ENCODE peak calls at places on chromosomes 16 and 17, in six cellular contexts. One of them, this sample, is unnamed. For H3K27me3 and H3K4me1, the result is how much of the 10 kb centered on the place peaks cover.

GRCh38 chr16:1772362-1772907 is at the start of gene EME2:
- DNase-seq in heart left ventricle: no peak
- DNase-seq in esophagus muscularis mucosa: no peak
- DNase-seq in uterus: no peak
- DNase-seq in stomach: no peak
- DNase-seq in gastrocnemius medialis: no peak
- DNase-seq in this sample: peak

GRCh38 chr16:61313931-61314330 is 722.3 kb downstream of the CDH8 start:
- DNase-seq in heart left ventricle: no peak
- DNase-seq in esophagus muscularis mucosa: no peak
- DNase-seq in uterus: no peak
- DNase-seq in stomach: no peak
- DNase-seq in gastrocnemius medialis: no peak
- DNase-seq in this sample: no peak

GRCh38 chr16:46926470-46927225 is 42.5 kb downstream of the GPT2 start:
- DNase-seq in heart left ventricle: no peak
- DNase-seq in esophagus muscularis mucosa: no peak
- DNase-seq in uterus: no peak
- DNase-seq in stomach: no peak
- DNase-seq in gastrocnemius medialis: no peak
- DNase-seq in this sample: no peak

GRCh38 chr16:2698996-2699750 is 16.9 kb downstream of the KCTD5 start:
- DNase-seq in heart left ventricle: no peak
- DNase-seq in esophagus muscularis mucosa: no peak
- DNase-seq in uterus: no peak
- DNase-seq in stomach: no peak
- DNase-seq in gastrocnemius medialis: peak
- DNase-seq in this sample: peak

GRCh38 chr16:87240211-87241134 is 76.7 kb downstream of the C16orf95 start:
- DNase-seq in heart left ventricle: no peak
- DNase-seq in esophagus muscularis mucosa: no peak
- DNase-seq in uterus: no peak
- DNase-seq in stomach: no peak
- DNase-seq in gastrocnemius medialis: no peak
- DNase-seq in this sample: no peak

GRCh38 chr16:9316615-9317014 is 225.2 kb downstream of the HAPSTR1 start:
- DNase-seq in heart left ventricle: no peak
- DNase-seq in esophagus muscularis mucosa: no peak
- DNase-seq in uterus: no peak
- DNase-seq in stomach: no peak
- DNase-seq in gastrocnemius medialis: no peak
- DNase-seq in this sample: no peak

GRCh38 chr17:67401598-67402504 is 24.8 kb downstream of the PITPNC1 start:
- DNase-seq in heart left ventricle: no peak
- DNase-seq in esophagus muscularis mucosa: no peak
- DNase-seq in uterus: no peak
- DNase-seq in stomach: no peak
- DNase-seq in gastrocnemius medialis: no peak
- DNase-seq in this sample: no peak

GRCh38 chr17:50136096-50136687 is 6.2 kb upstream of the SAMD14 start:
- DNase-seq in heart left ventricle: no peak
- DNase-seq in esophagus muscularis mucosa: no peak
- DNase-seq in uterus: no peak
- DNase-seq in stomach: no peak
- DNase-seq in gastrocnemius medialis: no peak
- DNase-seq in this sample: no peak

GRCh38 chr16:1194665-1195392 is 30.2 kb downstream of the TPSG1 start:
- DNase-seq in heart left ventricle: no peak
- DNase-seq in esophagus muscularis mucosa: no peak
- DNase-seq in uterus: no peak
- DNase-seq in stomach: no peak
- DNase-seq in gastrocnemius medialis: no peak
- DNase-seq in this sample: peak

GRCh38 chr17:59105852-59106462 is 723 bp downstream of the TRIM37 start:
- DNase-seq in heart left ventricle: peak
- DNase-seq in esophagus muscularis mucosa: peak
- DNase-seq in uterus: peak
- DNase-seq in stomach: peak
- DNase-seq in gastrocnemius medialis: peak
- DNase-seq in this sample: peak

GRCh38 chr16:71364306-71364705 is 5.8 kb downstream of the CALB2 start:
- DNase-seq in heart left ventricle: no peak
- DNase-seq in esophagus muscularis mucosa: no peak
- DNase-seq in uterus: no peak
- DNase-seq in stomach: no peak
- DNase-seq in gastrocnemius medialis: no peak
- DNase-seq in this sample: no peak

GRCh38 chr16:27340654-27341053 is 26.9 kb downstream of the IL4R start:
- DNase-seq in heart left ventricle: no peak
- DNase-seq in esophagus muscularis mucosa: no peak
- DNase-seq in uterus: no peak
- DNase-seq in stomach: no peak
- DNase-seq in gastrocnemius medialis: no peak
- DNase-seq in this sample: no peak

GRCh38 chr16:74573622-74574021 is 33.3 kb downstream of the GLG1 start:
- DNase-seq in heart left ventricle: no peak
- DNase-seq in esophagus muscularis mucosa: no peak
- DNase-seq in uterus: no peak
- DNase-seq in stomach: no peak
- DNase-seq in gastrocnemius medialis: no peak
- DNase-seq in this sample: no peak

GRCh38 chr16:68126395-68126794 is 41.2 kb downstream of the NFATC3 start:
- DNase-seq in heart left ventricle: no peak
- DNase-seq in esophagus muscularis mucosa: no peak
- DNase-seq in uterus: no peak
- DNase-seq in stomach: no peak
- DNase-seq in gastrocnemius medialis: no peak
- DNase-seq in this sample: no peak

GRCh38 chr17:46962374-46962790 is 16.7 kb downstream of the RPRML start:
- DNase-seq in heart left ventricle: no peak
- DNase-seq in esophagus muscularis mucosa: no peak
- DNase-seq in uterus: no peak
- DNase-seq in stomach: no peak
- DNase-seq in gastrocnemius medialis: no peak
- DNase-seq in this sample: no peak

GRCh38 chr17:6101706-6102105 is 31.5 kb downstream of the WSCD1 start:
- DNase-seq in heart left ventricle: no peak
- DNase-seq in esophagus muscularis mucosa: no peak
- DNase-seq in uterus: no peak
- DNase-seq in stomach: no peak
- DNase-seq in gastrocnemius medialis: no peak
- DNase-seq in this sample: no peak

GRCh38 chr17:6098466-6099180 is 28.4 kb downstream of the WSCD1 start:
- DNase-seq in heart left ventricle: peak
- DNase-seq in esophagus muscularis mucosa: no peak
- DNase-seq in uterus: peak
- DNase-seq in stomach: no peak
- DNase-seq in gastrocnemius medialis: peak
- DNase-seq in this sample: peak

GRCh38 chr17:6099492-6099891 is 29.3 kb downstream of the WSCD1 start:
- DNase-seq in heart left ventricle: no peak
- DNase-seq in esophagus muscularis mucosa: no peak
- DNase-seq in uterus: no peak
- DNase-seq in stomach: no peak
- DNase-seq in gastrocnemius medialis: no peak
- DNase-seq in this sample: no peak

GRCh38 chr17:6100891-6101290 is 30.7 kb downstream of the WSCD1 start:
- DNase-seq in heart left ventricle: no peak
- DNase-seq in esophagus muscularis mucosa: no peak
- DNase-seq in uterus: no peak
- DNase-seq in stomach: no peak
- DNase-seq in gastrocnemius medialis: no peak
- DNase-seq in this sample: no peak

GRCh38 chr17:6100146-6100545 is 30.0 kb downstream of the WSCD1 start:
- DNase-seq in heart left ventricle: no peak
- DNase-seq in esophagus muscularis mucosa: no peak
- DNase-seq in uterus: no peak
- DNase-seq in stomach: no peak
- DNase-seq in gastrocnemius medialis: no peak
- DNase-seq in this sample: no peak
- H3K27me3 ChIP-seq in heart left ventricle: under half
- H3K27me3 ChIP-seq in esophagus muscularis mucosa: under half
- H3K27me3 ChIP-seq in uterus: under half
- H3K27me3 ChIP-seq in stomach: under half
- H3K27me3 ChIP-seq in gastrocnemius medialis: under half
- H3K27me3 ChIP-seq in this sample: under half

DNA sequence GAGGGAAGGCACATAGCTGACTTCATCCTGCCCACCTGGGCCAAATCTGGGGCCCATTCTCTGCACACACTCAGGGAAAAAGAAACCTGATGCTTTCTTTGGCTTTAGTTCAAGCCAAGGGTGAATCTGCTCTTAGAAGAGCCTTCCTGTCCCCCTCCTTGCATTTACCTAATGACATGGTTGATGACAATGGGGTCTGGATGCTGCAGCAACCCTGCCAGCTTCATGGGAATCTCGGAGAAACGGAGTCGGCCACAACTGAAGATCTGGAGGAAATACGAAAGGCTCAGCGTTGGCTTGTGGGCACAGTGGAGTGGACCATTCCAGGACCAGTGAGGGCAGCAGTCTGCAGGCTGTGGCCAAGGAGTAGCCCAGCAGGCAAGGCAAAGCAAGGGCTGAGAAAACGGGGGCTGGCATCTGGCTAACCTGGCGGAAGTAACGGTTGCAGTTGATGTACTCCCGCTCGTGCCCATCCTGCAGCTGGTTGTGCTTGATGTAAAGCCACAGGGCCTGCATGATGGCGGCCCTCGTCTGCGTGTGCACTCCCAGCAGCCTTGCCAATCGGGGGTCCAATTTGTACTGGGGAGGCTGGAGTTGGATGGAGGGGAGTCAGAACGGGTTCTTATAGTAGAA is 6.4 kb upstream of the FTSJ3 start:
- DNase-seq in heart left ventricle: no peak
- DNase-seq in esophagus muscularis mucosa: no peak
- DNase-seq in uterus: no peak
- DNase-seq in stomach: no peak
- DNase-seq in gastrocnemius medialis: no peak
- DNase-seq in this sample: no peak
- H3K4me1 ChIP-seq in heart left ventricle: under half
- H3K4me1 ChIP-seq in esophagus muscularis mucosa: half or more
- H3K4me1 ChIP-seq in uterus: under half
- H3K4me1 ChIP-seq in stomach: half or more
- H3K4me1 ChIP-seq in gastrocnemius medialis: under half
- H3K4me1 ChIP-seq in this sample: under half

DNA sequence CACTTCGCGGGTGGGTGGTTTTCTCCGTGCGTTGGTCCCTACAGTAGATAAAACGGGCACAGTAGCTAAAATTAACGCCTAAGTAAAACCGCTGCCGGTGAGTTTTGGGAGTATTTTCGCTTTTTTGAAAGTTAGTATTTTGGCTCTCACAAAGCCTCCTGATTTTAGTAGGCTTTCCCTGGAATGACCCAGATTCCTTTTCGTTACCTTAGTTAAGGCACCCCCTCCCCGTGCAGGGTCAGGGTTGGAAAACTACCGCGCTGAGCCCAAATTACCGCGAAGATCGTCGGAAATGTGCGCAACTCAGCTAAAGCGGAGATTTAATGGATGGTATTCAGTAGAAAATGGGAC is 28.3 kb upstream of the ST6GALNAC1 start:
- DNase-seq in heart left ventricle: no peak
- DNase-seq in esophagus muscularis mucosa: no peak
- DNase-seq in uterus: no peak
- DNase-seq in stomach: no peak
- DNase-seq in gastrocnemius medialis: no peak
- DNase-seq in this sample: no peak
- TF ChIP-seq POLR2A in heart left ventricle: peak
- TF ChIP-seq POLR2A in esophagus muscularis mucosa: no peak
- TF ChIP-seq POLR2A in uterus: peak
- TF ChIP-seq POLR2A in stomach: peak
- TF ChIP-seq POLR2A in gastrocnemius medialis: peak
- TF ChIP-seq POLR2A in this sample: peak

GRCh38 chr17:48356866-48357265 is 73.1 kb downstream of the SKAP1 start:
- DNase-seq in heart left ventricle: no peak
- DNase-seq in esophagus muscularis mucosa: no peak
- DNase-seq in uterus: no peak
- DNase-seq in stomach: no peak
- DNase-seq in gastrocnemius medialis: no peak
- DNase-seq in this sample: no peak
- H3K27me3 ChIP-seq in heart left ventricle: under half
- H3K27me3 ChIP-seq in esophagus muscularis mucosa: under half
- H3K27me3 ChIP-seq in uterus: under half
- H3K27me3 ChIP-seq in stomach: under half
- H3K27me3 ChIP-seq in gastrocnemius medialis: under half
- H3K27me3 ChIP-seq in this sample: under half

This sample was measured in adrenal gland.